ENCODE peak calls at places on chromosomes 12 and 14, in four cellular contexts. X, H, W and Y are unnamed samples.

GRCh38 chr12:114265036-114265435 is 140.9 kb downstream of the TBX5 start:
- DNase-seq in X (no peak), H (no peak), W (peak), Y (no peak)

GRCh38 chr12:94603434-94604068 is 46.8 kb downstream of the TMCC3 start:
- DNase-seq in X (no peak), H (peak), W (peak), Y (no peak)

GRCh38 chr12:93883436-93884154 is 206.4 kb downstream of the CRADD start:
- DNase-seq in X (no peak), H (no peak), W (no peak), Y (no peak)

GRCh38 chr12:82966160-82966559 is 279.5 kb downstream of the TMTC2 start:
- DNase-seq in X (no peak), H (no peak), W (no peak), Y (no peak)

GRCh38 chr12:106141452-106141851 is 2.7 kb upstream of the NUAK1 start:
- DNase-seq in X (no peak), H (no peak), W (no peak), Y (no peak)

GRCh38 chr14:102034301-102034700 is 52.5 kb downstream of the HSP90AA1 start:
- DNase-seq in X (no peak), H (no peak), W (no peak), Y (no peak)

GRCh38 chr14:38616959-38617358 is 361.1 kb upstream of the CLEC14A start:
- DNase-seq in X (peak), H (no peak), W (no peak), Y (no peak)

GRCh38 chr12:53468286-53468685 is 16.4 kb downstream of the PCBP2 start:
- DNase-seq in X (no peak), H (no peak), W (no peak), Y (no peak)

GRCh38 chr14:95300697-95301526 is 18.8 kb downstream of the CLMN start:
- DNase-seq in X (peak), H (no peak), W (no peak), Y (no peak)

GRCh38 chr12:5441497-5442236 is 9.8 kb downstream of the NTF3 start:
- DNase-seq in X (no peak), H (no peak), W (no peak), Y (no peak)

GRCh38 chr12:118035194-118036041 is 18.9 kb downstream of the RFC5 start:
- DNase-seq in X (no peak), H (no peak), W (no peak), Y (no peak)

GRCh38 chr14:103097244-103097993 is 2.9 kb downstream of the EXOC3L4 start:
- DNase-seq in X (no peak), H (no peak), W (peak), Y (no peak)
- TF ChIP-seq CTCF in X (no peak), H (no peak), W (no peak), Y (no peak)

DNA sequence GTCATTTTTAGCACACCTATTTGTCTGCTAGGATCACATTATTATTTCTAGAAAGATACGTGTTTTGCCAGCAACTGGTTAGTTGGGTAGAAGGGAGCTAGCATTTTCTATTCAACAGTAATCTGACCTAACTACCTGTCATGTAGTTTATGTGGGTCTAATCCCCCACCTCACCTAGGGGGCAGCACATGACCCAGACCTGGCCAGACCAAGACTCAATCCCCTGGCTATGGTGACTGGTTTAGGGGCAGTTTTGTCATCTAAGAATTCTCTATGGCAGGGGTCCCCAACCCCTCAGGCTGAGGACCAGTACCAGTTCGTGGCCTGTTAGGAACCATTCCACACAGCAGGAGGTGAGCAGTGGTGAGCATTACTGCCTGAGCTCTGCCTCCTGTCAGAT is 29.5 kb upstream of the EVL start:
- DNase-seq in X (no peak), H (no peak), W (no peak), Y (no peak)
- TF ChIP-seq CTCF in X (no peak), H (no peak), W (no peak), Y (no peak)

DNA sequence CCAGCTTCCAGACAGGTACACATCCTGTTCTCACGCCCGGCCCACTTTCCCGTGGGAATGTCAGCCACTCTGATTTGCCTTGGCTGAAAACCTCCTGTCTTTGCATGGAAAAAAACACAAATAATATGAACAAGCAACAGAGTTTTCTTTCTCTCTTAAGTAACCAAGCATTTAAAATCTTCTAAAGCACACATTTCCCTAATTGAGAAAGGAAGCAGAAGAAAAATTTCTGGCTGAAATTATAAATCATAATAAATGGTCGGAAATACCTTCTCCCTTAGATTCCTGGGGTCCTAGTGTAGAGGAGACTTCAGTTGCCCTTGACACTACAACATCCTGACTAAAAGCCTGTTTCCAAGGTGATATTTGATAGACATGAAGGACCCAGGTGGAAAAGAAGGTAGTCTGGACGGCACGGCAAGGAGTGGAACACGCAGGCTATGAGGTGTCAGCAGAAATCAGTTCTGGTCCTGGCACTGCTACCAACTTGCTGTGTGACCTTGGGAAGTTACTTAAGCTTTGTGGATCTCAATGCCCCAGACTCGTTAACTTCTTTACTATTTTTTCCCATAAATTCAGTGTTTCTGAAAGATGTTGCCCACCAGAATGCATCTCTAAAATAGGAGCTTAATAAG is 37.0 kb upstream of the BCL2L14 start:
- DNase-seq in X (no peak), H (no peak), W (no peak), Y (no peak)
- TF ChIP-seq CTCF in X (no peak), H (no peak), W (peak), Y (no peak)

GRCh38 chr12:14934511-14934910 is 3.8 kb downstream of the ERP27 start:
- DNase-seq in X (no peak), H (no peak), W (no peak), Y (no peak)

GRCh38 chr12:14937689-14938088 is 648 bp downstream of the ERP27 start:
- DNase-seq in X (no peak), H (no peak), W (no peak), Y (no peak)

GRCh38 chr12:14935031-14935430 is 3.3 kb downstream of the ERP27 start:
- DNase-seq in X (no peak), H (no peak), W (no peak), Y (no peak)

GRCh38 chr12:14937014-14937413 is 1.3 kb downstream of the ERP27 start:
- DNase-seq in X (no peak), H (no peak), W (no peak), Y (no peak)

DNA sequence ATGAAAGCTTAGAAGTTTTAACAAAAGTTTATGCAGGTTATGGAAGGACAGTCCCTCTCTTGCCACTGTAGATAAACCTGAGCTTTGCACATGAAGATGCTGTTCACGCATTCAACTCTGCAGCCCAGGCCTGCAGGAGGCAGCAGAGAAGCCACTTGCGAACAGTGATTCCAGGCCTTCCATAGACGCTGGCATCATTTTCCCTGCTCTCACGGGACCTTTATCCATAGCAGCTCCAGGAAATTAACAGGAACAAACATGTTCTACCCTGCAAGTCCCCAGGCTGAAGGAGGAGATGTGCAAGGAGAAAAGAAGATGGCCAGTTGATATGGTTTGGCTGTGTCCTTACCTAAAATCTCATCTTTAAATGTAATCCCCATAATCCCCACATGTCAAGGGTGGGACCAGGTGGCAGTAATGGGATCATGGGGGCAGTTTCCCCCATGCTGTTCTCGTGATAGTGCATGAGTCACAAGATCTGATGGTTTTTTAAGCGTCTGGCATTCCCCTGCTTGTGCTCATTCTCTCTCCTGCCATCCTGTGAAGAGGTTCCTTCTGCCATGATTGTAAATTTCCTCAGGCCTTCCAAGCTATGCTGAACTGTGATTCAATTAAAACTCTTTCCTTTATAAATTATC is 2.0 kb downstream of the ERP27 start:
- DNase-seq in X (no peak), H (no peak), W (no peak), Y (no peak)
- TF ChIP-seq CTCF in X (no peak), H (no peak), W (peak), Y (no peak)

GRCh38 chr14:55805250-55805649 is 225.2 kb downstream of the KTN1 start:
- DNase-seq in X (no peak), H (no peak), W (no peak), Y (no peak)

GRCh38 chr14:55804198-55804553 is 224.2 kb downstream of the KTN1 start:
- DNase-seq in X (no peak), H (no peak), W (no peak), Y (no peak)

GRCh38 chr14:55807992-55808391 is 228.0 kb downstream of the KTN1 start:
- DNase-seq in X (no peak), H (no peak), W (no peak), Y (no peak)

GRCh38 chr14:55807059-55807499 is 227.1 kb downstream of the KTN1 start:
- DNase-seq in X (no peak), H (no peak), W (peak), Y (no peak)

DNA sequence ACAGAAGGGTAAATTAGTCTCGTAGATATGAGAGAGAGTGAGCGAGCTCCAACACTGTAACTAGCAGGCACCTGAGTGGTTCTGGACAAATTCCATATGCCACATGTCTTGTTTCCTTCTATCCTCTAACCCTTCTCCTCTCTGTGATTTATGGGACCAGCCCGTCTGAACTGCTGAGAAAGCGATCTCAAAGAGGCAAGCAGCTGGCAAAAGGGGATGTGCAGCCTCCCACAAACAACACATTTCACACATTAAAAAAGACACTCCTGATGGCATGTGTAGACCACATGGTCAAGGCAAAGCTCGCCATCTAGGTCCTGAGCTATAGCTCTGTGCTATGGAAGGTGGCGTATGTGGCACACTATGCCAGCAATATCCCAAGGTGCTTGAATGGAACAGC is 227.5 kb downstream of the KTN1 start:
- DNase-seq in X (no peak), H (no peak), W (no peak), Y (no peak)
- TF ChIP-seq CTCF in X (no peak), H (no peak), W (no peak), Y (no peak)

DNA sequence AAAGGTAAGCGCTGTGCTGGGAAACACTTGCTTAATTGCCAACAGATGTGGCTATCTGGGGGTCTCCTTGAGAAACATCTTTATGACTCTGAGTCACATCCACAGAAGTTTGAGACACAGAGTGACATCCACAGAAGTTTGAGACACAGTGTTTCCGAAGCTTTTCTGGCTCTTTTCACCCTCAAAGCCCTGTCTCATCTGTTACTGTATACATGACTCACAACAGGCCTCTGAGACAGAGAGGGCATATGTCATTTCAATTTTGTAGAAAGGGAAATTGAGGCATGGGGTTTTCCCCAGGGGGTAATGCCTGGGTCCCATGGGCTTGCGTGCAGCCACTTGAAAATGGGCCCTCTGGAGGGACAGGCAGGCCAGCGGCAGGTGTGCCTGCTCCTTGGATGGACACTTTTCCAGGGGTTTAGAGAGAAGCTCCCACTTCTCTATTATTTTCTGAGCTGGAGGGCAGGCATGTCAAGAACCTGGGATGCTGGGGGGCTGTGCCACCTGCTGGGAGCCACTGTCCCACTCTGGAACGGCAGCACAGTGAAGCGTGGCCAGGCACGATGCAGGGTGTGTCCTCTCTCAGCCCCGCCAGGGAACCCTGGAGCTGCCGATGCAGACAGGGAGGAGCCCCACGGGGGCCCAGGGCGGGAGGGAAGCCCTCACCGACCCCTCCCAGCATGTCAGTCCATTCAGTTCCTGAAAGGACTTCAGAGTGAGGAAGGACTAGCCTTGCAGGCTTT is 111.3 kb upstream of the FKBP4 start:
- DNase-seq in X (no peak), H (no peak), W (no peak), Y (no peak)
- TF ChIP-seq CTCF in X (peak), H (no peak), W (no peak), Y (no peak)

GRCh38 chr14:96497586-96497985 is 4.6 kb upstream of the PAPOLA start:
- DNase-seq in X (no peak), H (no peak), W (no peak), Y (no peak)

GRCh38 chr14:96497087-96497486 is 5.1 kb upstream of the PAPOLA start:
- DNase-seq in X (no peak), H (no peak), W (no peak), Y (no peak)

GRCh38 chr14:96501383-96501745 is 818 bp upstream of the PAPOLA start:
- DNase-seq in X (no peak), H (no peak), W (no peak), Y (no peak)

GRCh38 chr14:96502621-96503251 is 554 bp downstream of the PAPOLA start:
- DNase-seq in X (peak), H (peak), W (peak), Y (no peak)

DNA sequence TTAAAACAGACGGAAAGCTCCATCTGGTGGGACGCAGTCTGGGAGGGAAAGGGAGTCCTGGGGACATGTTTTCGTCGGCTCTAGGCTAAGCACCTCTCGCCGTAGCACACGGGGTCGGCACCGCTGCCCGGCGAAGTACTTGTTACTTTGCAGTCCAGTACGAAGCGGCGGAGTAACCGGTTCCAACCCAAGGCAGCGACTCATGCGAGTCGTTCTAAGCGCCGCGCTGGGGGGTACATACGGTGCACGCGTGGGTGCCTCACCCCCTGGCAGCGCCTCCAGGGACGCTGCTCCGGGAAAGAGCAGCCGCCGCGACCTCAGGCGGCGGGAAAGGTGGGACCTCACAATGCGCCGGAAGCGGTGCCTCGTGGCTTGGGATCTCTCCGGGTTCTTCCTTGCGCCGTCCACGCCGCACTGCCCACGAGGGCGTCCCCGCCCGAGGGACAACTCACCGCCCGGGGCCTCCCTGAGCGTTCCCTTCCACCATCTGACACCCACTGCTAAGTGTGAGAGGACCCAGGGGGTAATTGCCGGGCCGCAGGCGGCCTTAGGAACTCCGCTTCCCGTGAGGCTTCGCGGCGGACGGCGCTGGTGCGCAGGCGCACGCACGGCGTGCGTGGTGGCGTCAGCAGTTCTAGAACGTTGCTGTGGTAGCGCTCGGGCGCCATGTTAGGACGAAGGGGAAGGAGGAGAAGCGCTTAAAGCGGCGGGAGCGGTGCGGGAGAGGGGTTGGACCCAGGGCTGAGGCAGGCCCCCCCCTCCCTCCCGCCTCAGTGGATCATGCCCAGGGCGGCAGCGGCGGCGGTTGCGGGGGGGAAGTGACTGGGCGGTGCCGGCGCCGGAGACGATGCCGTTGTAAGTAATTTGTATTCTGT is at the start of gene PAPOLA:
- DNase-seq in X (peak), H (peak), W (peak), Y (peak)
- TF ChIP-seq CTCF in X (peak), H (no peak), W (no peak), Y (peak)

DNA sequence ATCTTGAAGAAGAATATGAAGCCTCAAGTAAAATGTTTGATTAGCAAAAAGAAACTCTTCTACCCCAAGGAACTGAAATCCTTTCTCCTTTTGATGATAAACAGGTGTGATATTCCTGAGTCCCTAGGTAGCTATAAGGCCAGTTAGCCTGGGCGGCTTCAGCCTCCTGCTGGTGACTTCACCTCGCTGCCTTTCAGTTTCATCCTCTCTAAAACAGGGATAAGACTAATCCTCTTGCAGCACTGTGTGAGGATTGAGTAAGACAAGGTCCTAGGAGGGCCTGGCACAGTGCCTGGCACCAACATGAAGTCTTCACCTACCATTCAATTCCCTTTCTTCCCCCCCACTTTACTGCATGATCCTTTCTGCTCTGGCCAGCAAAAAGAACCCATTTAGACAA is 42.1 kb downstream of the CIT start:
- DNase-seq in X (no peak), H (no peak), W (no peak), Y (no peak)
- TF ChIP-seq CTCF in X (no peak), H (no peak), W (no peak), Y (peak)